ENCODE peak calls at places on chromosomes 4 and X, in seven cellular contexts. W, I, A, Y, F, B and T are unnamed samples.

GRCh38 chrX:18661273-18661672 is 10.6 kb downstream of the RS1 start:
- DNase-seq in F (no peak), I (no peak), A (no peak), W (no peak), B (no peak), Y (no peak), T (no peak)

GRCh38 chr4:185774815-185775684 is 36.9 kb downstream of the SORBS2 start:
- DNase-seq in I (no peak), F (peak; percentile 87), A (no peak), Y (no peak), B (peak; percentile 42), W (peak; percentile 73), T (peak; percentile 76)

GRCh38 chr4:97104006-97104405 is 1039.3 kb downstream of the STPG2 start:
- DNase-seq in I (no peak), A (no peak), B (no peak), W (no peak), F (no peak), Y (no peak), T (no peak)

GRCh38 chrX:123967497-123967896 is 6.0 kb downstream of the STAG2 start:
- DNase-seq in F (no peak), Y (no peak), A (no peak), B (no peak), W (no peak), I (no peak), T (no peak)

GRCh38 chrX:154372612-154373022 is 1.8 kb downstream of the FLNA start:
- DNase-seq in F (no peak), Y (no peak), I (no peak), B (no peak), W (no peak), A (no peak), T (no peak)

GRCh38 chr4:145097821-145098674 is at the start of the genes ABCE1 and ANAPC10:
- DNase-seq in W (peak; percentile 96), A (peak; percentile 97), F (peak; percentile 96), Y (peak; percentile 96), B (peak; percentile 97), I (peak; percentile 77), T (peak; percentile 95)

GRCh38 chrX:153685751-153686676 is 1.7 kb upstream of the SLC6A8 start:
- DNase-seq in F (no peak), Y (no peak), B (no peak), A (peak; percentile 53), W (peak; percentile 37), I (no peak), T (peak; percentile 9)

GRCh38 chr4:107734120-107734519 is 14.1 kb upstream of the PAPSS1 start:
- DNase-seq in B (no peak), I (no peak), F (no peak), A (no peak), Y (no peak), W (no peak), T (no peak)

GRCh38 chr4:10456270-10457254 is 664 bp downstream of the ZNF518B start:
- DNase-seq in I (no peak), W (peak; percentile 77), B (peak; percentile 50), Y (peak; percentile 73), F (peak; percentile 70), A (peak; percentile 70), T (peak; percentile 54)

GRCh38 chrX:71128915-71129765 is 10.7 kb downstream of the MED12 start:
- DNase-seq in A (peak; percentile 74), Y (peak; percentile 86), I (no peak), B (peak; percentile 83), W (peak; percentile 83), F (peak; percentile 73), T (peak; percentile 67)

GRCh38 chr4:83083925-83084475 is 30.5 kb downstream of the PLAC8 start:
- DNase-seq in A (no peak), I (no peak), Y (peak; percentile 61), F (no peak), B (no peak), W (no peak), T (no peak)

GRCh38 chrX:123817288-123817894 is 42.5 kb upstream of the XIAP start:
- DNase-seq in W (no peak), A (no peak), Y (no peak), B (peak; percentile 77), F (no peak), I (no peak), T (no peak)

GRCh38 chrX:39718951-39719350 is 378.8 kb downstream of the BCOR start:
- DNase-seq in I (no peak), Y (no peak), B (no peak), W (no peak), F (no peak), A (no peak), T (no peak)

GRCh38 chr4:154741877-154742851 is 1.6 kb upstream of the LRAT start:
- DNase-seq in B (no peak), I (no peak), W (no peak), A (no peak), F (no peak), Y (no peak), T (no peak)

GRCh38 chr4:86653237-86653865 is 59.2 kb downstream of the PTPN13 start:
- DNase-seq in I (no peak), Y (no peak), F (no peak), A (no peak), W (no peak), B (no peak), T (no peak)

GRCh38 chrX:82816572-82816971 is 691.5 kb upstream of the POU3F4 start:
- DNase-seq in I (no peak), B (no peak), F (no peak), W (no peak), A (no peak), Y (no peak), T (no peak)

GRCh38 chr4:109977854-109978501 is 65.3 kb downstream of the EGF start:
- DNase-seq in F (no peak), W (no peak), I (no peak), Y (no peak), A (no peak), B (no peak), T (no peak)

GRCh38 chr4:7422098-7422897 is 12.4 kb downstream of the PSAPL1 start:
- DNase-seq in Y (no peak), A (peak; percentile 41), I (no peak), F (peak; percentile 45), B (peak; percentile 22), W (peak; percentile 51), T (no peak)

GRCh38 chr4:158644755-158645154 is 26.9 kb downstream of the C4orf46 start:
- DNase-seq in B (no peak), W (no peak), A (no peak), F (no peak), Y (no peak), I (no peak), T (no peak)

GRCh38 chr4:36716874-36717273 is 435.5 kb downstream of the DTHD1 start:
- DNase-seq in I (no peak), F (no peak), Y (no peak), B (no peak), A (no peak), W (no peak), T (no peak)

GRCh38 chrX:103688949-103689348 is 2.5 kb upstream of the MORF4L2 start:
- DNase-seq in A (no peak), Y (no peak), B (no peak), W (no peak), I (no peak), F (no peak), T (no peak)

GRCh38 chr4:89469512-89469911 is 161.9 kb upstream of the GPRIN3 start:
- DNase-seq in Y (no peak), F (no peak), A (no peak), I (no peak), W (no peak), B (no peak), T (no peak)

GRCh38 chr4:77433102-77433733 is 172.4 kb upstream of the CXCL13 start:
- DNase-seq in I (no peak), F (no peak), W (no peak), Y (no peak), B (no peak), A (no peak), T (no peak)

GRCh38 chr4:118682928-118683327 is 2.3 kb upstream of the METTL14 start:
- DNase-seq in I (no peak), B (no peak), Y (no peak), A (no peak), F (no peak), W (no peak), T (no peak)
- TF ChIP-seq CTCF in I (peak; percentile 31), B (no peak), Y (peak; percentile 18), A (peak; percentile 27), F (peak; percentile 15), W (peak; percentile 38), T (peak; percentile 27)

DNA sequence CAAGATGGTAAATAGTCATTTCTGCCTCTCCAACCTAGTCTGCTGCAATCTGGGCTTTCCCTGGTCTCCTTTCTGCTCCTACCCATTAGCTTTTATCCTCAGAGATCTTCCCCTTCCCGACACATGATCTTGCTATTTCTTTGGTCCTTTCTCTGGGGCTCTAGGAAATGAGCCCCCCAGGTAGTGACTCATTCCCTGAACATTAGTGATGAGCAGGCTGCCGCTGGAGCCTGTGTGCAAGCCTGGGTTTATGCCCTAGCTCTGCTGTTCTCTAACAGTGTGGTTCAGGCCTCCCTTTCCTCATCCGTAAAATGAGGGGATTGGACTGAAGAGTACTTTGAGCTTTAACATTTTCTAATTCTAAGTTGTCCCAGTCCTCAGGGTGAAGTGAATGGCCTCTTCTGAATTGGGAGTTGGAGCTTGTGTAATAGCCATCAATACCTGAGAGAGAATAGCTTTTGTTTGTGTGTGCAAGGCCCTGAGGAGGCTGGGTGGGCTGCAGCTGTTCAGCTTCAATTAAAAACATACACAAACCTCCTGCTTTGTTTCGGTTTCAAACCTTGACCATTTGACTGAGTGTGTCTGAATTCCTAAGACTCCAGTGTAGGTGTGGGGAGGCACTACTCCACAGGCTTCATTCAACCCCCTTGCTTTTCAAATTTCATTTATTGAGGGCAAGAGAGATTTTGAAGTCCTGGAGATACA is 115.6 kb upstream of the SCML1 start:
- DNase-seq in B (no peak), Y (no peak), W (no peak), I (no peak), F (no peak), A (no peak), T (no peak)
- H3K27ac ChIP-seq in B (no peak overlapping the region), Y (no peak overlapping the region), W (no peak overlapping the region), I (no peak overlapping the region), F (no peak overlapping the region), A (no peak overlapping the region), T (no peak overlapping the region)

DNA sequence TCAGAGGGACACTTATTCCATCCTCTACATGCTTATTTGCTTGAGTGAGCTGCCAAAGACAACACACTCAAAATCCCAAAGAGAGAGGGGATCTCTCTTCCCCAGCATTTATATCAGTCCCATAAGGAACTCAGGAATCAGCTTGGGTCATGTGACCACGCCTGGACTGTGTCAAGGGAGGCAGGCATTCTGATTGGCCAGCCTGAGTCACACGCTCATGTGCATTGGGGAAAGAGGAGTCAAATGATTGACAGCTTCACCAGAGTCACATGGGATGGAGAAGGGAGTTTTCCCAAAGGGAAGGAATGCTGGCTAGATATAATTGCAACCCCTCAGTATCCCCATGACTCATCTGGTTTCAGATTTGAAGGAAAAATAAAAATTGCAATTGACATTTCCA is 49.0 kb downstream of the RWDD4 start:
- DNase-seq in Y (no peak), A (no peak), I (no peak), B (no peak), W (no peak), F (no peak), T (no peak)
- H3K4me1 ChIP-seq in Y (no peaks in the 10 kb centered on the region), A (no peaks in the 10 kb centered on the region), I (peaks cover 15% of the 10 kb centered on the region), B (no peaks in the 10 kb centered on the region), W (peaks cover 6% of the 10 kb centered on the region), F (no peaks in the 10 kb centered on the region), T (peaks cover 19% of the 10 kb centered on the region)

DNA sequence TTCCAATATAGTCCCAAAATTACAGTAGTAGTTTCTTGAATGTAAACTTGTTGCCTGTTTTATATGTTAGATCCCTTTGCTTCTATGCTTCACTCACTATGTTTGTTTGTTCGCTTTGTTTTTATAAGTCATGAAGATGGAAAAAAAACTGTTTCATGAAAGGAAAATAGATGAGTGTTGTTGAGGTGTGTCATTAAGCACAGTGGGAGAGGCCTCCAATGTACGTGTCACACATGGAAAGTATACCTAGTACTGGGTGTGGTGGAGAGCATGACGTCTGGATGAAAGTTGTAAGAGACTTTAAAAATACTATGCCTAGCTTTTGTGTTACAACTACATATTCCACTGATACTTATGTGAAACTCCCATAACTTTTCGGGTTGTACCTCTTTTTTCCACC is 28.4 kb downstream of the PLS3 start:
- DNase-seq in I (no peak), W (no peak), F (no peak), Y (no peak), B (no peak), A (no peak), T (no peak)
- TF ChIP-seq CTCF in I (no peak), W (no peak), F (no peak), Y (no peak), B (no peak), A (no peak), T (no peak)